ENCODE peak calls at places on chromosomes 6 and 20, in six cellular contexts. J, E, V, L, X and C are unnamed samples.

GRCh38 chr6:163711615-163712568 is 297.4 kb downstream of the QKI start:
- DNase-seq in E (no peak), X (peak), L (no peak), J (no peak), V (peak), C (peak)

GRCh38 chr6:98839788-98840361 is 5.5 kb downstream of the POU3F2 start:
- DNase-seq in V (no peak), J (peak), E (peak), L (no peak), X (no peak), C (no peak)

GRCh38 chr20:35506179-35506578 is 23.3 kb downstream of the C20orf173 start:
- DNase-seq in L (no peak), E (no peak), X (no peak), J (no peak), V (no peak), C (no peak)

GRCh38 chr20:23132293-23132929 is 46.3 kb upstream of the CD93 start:
- DNase-seq in J (no peak), V (no peak), X (no peak), E (no peak), L (no peak), C (no peak)

GRCh38 chr6:154649723-154650122 is 83.5 kb upstream of the SCAF8 start:
- DNase-seq in X (no peak), J (no peak), L (no peak), E (no peak), V (no peak), C (no peak)

GRCh38 chr6:79234150-79235022 is at the start of gene HMGN3:
- DNase-seq in L (peak), X (peak), E (peak), J (peak), V (peak), C (peak)

GRCh38 chr20:64107736-64108457 is 532 bp upstream of the NPBWR2 start:
- DNase-seq in V (peak), X (no peak), L (no peak), J (no peak), E (no peak), C (peak)

GRCh38 chr6:319177-320131 is 27.2 kb downstream of the DUSP22 start:
- DNase-seq in X (no peak), V (no peak), E (no peak), L (no peak), J (no peak), C (no peak)

GRCh38 chr20:59405226-59405815 is 104.9 kb downstream of the EDN3 start:
- DNase-seq in V (no peak), J (no peak), E (no peak), L (no peak), X (no peak), C (no peak)

GRCh38 chr6:347232-347631 is 44.3 kb upstream of the IRF4 start:
- DNase-seq in V (peak), J (no peak), X (no peak), L (no peak), E (no peak), C (peak)

GRCh38 chr6:4344317-4344899 is 209.0 kb upstream of the ECI2 start:
- DNase-seq in J (no peak), V (no peak), E (no peak), L (no peak), X (no peak), C (no peak)

GRCh38 chr6:138374230-138374629 is 3.5 kb upstream of the SMIM28 start:
- DNase-seq in E (no peak), L (no peak), V (no peak), X (no peak), J (no peak), C (no peak)

GRCh38 chr6:18139935-18140621 is 14.8 kb downstream of the TPMT start:
- DNase-seq in V (no peak), L (no peak), E (no peak), J (no peak), X (no peak), C (no peak)

GRCh38 chr6:169034523-169035167 is 219.0 kb downstream of the THBS2 start:
- DNase-seq in L (no peak), E (no peak), V (no peak), J (no peak), X (no peak), C (no peak)

GRCh38 chr6:164243949-164244348 is 829.4 kb downstream of the QKI start:
- DNase-seq in E (no peak), L (no peak), J (no peak), X (no peak), V (no peak), C (no peak)

GRCh38 chr20:47810686-47811347 is 25.5 kb upstream of the SULF2 start:
- DNase-seq in E (no peak), V (no peak), X (no peak), J (no peak), L (no peak), C (no peak)

GRCh38 chr6:111406200-111406711 is 76.8 kb downstream of the REV3L start:
- DNase-seq in V (peak), X (no peak), J (no peak), L (no peak), E (no peak), C (peak)

GRCh38 chr6:106048331-106048730 is 37.8 kb upstream of the PRDM1 start:
- DNase-seq in X (no peak), J (no peak), L (no peak), V (no peak), E (no peak), C (no peak)

GRCh38 chr20:13231031-13231752 is 10.1 kb downstream of the ISM1 start:
- DNase-seq in V (no peak), E (peak), L (no peak), X (no peak), J (peak), C (no peak)

GRCh38 chr6:12935637-12936036 is 219.1 kb downstream of the PHACTR1 start:
- DNase-seq in E (peak), X (no peak), J (no peak), L (no peak), V (no peak), C (no peak)

GRCh38 chr6:45607818-45608217 is 230.1 kb upstream of the SUPT3H start:
- DNase-seq in L (no peak), E (peak), X (no peak), J (no peak), V (no peak), C (no peak)

GRCh38 chr6:788058-788457 is 95.1 kb upstream of the EXOC2 start:
- DNase-seq in V (no peak), E (no peak), X (no peak), L (no peak), J (no peak), C (no peak)

GRCh38 chr20:17617868-17618672 is 48.2 kb downstream of the DSTN start:
- DNase-seq in X (no peak), L (no peak), V (no peak), E (no peak), J (no peak), C (no peak)

GRCh38 chr20:53660078-53660909 is 66.7 kb upstream of the ZNF217 start:
- DNase-seq in J (no peak), L (no peak), V (no peak), X (peak), E (no peak), C (no peak)

GRCh38 chr20:22575087-22575721 is 9.2 kb downstream of the FOXA2 start:
- DNase-seq in E (no peak), V (no peak), L (no peak), J (no peak), X (no peak), C (no peak)

GRCh38 chr20:1831606-1832005 is 63.6 kb upstream of the SIRPA start:
- DNase-seq in L (no peak), E (no peak), J (no peak), V (no peak), X (no peak), C (no peak)

GRCh38 chr20:32628960-32629530 is 43.9 kb upstream of the NOL4L start:
- DNase-seq in X (no peak), E (no peak), V (no peak), L (no peak), J (no peak), C (no peak)

GRCh38 chr20:44309763-44310663 is 989 bp downstream of the FITM2 start:
- DNase-seq in L (no peak), X (peak), V (no peak), E (no peak), J (peak), C (peak)

GRCh38 chr20:21105429-21106170 is 558 bp downstream of the LINC00237 start:
- DNase-seq in X (peak), V (no peak), J (no peak), L (no peak), E (no peak), C (no peak)

GRCh38 chr20:62602550-62602949 is 39.8 kb upstream of the SLCO4A1 start:
- DNase-seq in J (peak), E (no peak), X (peak), L (no peak), V (no peak), C (no peak)

GRCh38 chr6:35417979-35418661 is 34.0 kb upstream of the FANCE start:
- DNase-seq in E (no peak), V (no peak), J (no peak), X (no peak), L (no peak), C (no peak)